ENCODE peak calls at places on chromosome 16, in six cellular contexts. B, V, E, F, Y and J are unnamed samples.

GRCh38 chr16:15493416-15494181 is 59.2 kb downstream of the BMERB1 start:
- DNase-seq in B (no peak), V (no peak), E (no peak), F (no peak), Y (no peak), J (no peak)

GRCh38 chr16:77834600-77834963 is 46.2 kb downstream of the VAT1L start:
- DNase-seq in B (no peak), V (no peak), E (no peak), F (no peak), Y (no peak), J (no peak)

GRCh38 chr16:84423416-84423837 is 55.1 kb downstream of the ATP2C2 start:
- DNase-seq in B (no peak), V (peak; percentile 72), E (no peak), F (peak; percentile 35), Y (no peak), J (no peak)

GRCh38 chr16:2511128-2511785 is 2.5 kb upstream of the ATP6V0C start:
- DNase-seq in B (peak; percentile 92), V (no peak), E (peak; percentile 40), F (no peak), Y (peak; percentile 80), J (no peak)

GRCh38 chr16:78562650-78563049 is 463.2 kb downstream of the WWOX start:
- DNase-seq in B (no peak), V (no peak), E (no peak), F (no peak), Y (no peak), J (no peak)

GRCh38 chr16:89921699-89922476 is 1.3 kb upstream of the TUBB3 start:
- DNase-seq in B (peak; percentile 93), V (no peak), E (peak; percentile 62), F (no peak), Y (peak; percentile 89), J (peak; percentile 55)

GRCh38 chr16:20899503-20900298 is 457 bp downstream of the DCUN1D3 start:
- DNase-seq in B (no peak), V (peak; percentile 29), E (no peak), F (no peak), Y (peak; percentile 51), J (no peak)

GRCh38 chr16:88063201-88063773 is 112.1 kb downstream of the BANP start:
- DNase-seq in B (peak; percentile 85), V (no peak), E (no peak), F (no peak), Y (peak; percentile 70), J (no peak)

GRCh38 chr16:88810166-88810867 is 1.4 kb downstream of the APRT start:
- DNase-seq in B (peak; percentile 76), V (no peak), E (no peak), F (peak; percentile 58), Y (no peak), J (peak; percentile 72)

GRCh38 chr16:57837305-57838125 is 35.2 kb upstream of the KIFC3 start:
- DNase-seq in B (no peak), V (no peak), E (no peak), F (no peak), Y (no peak), J (no peak)

GRCh38 chr16:56041556-56042140 is 149.6 kb upstream of the GNAO1 start:
- DNase-seq in B (peak; percentile 43), V (peak; percentile 19), E (peak; percentile 76), F (peak; percentile 3), Y (no peak), J (peak; percentile 41)

GRCh38 chr16:85309656-85310587 is 197.7 kb upstream of the CIBAR2 start:
- DNase-seq in B (peak; percentile 81), V (no peak), E (peak; percentile 74), F (no peak), Y (peak; percentile 69), J (peak; percentile 30)

GRCh38 chr16:49596119-49596518 is 222.5 kb downstream of the C16orf78 start:
- DNase-seq in B (no peak), V (no peak), E (peak; percentile 64), F (no peak), Y (no peak), J (no peak)

GRCh38 chr16:721765-722481 is 977 bp downstream of the ANTKMT start:
- DNase-seq in B (no peak), V (no peak), E (no peak), F (no peak), Y (no peak), J (no peak)

GRCh38 chr16:12228607-12229499 is 252.3 kb downstream of the SNX29 start:
- DNase-seq in B (peak; percentile 81), V (peak; percentile 98), E (peak; percentile 74), F (peak; percentile 33), Y (peak; percentile 65), J (peak; percentile 31)

GRCh38 chr16:12458591-12459400 is 344.9 kb downstream of the CPPED1 start:
- DNase-seq in B (peak; percentile 74), V (peak; percentile 12), E (no peak), F (no peak), Y (peak; percentile 61), J (peak; percentile 41)

GRCh38 chr16:31201511-31202401 is 804 bp downstream of the PYCARD start:
- DNase-seq in B (peak; percentile 78), V (peak; percentile 82), E (peak; percentile 20), F (no peak), Y (peak; percentile 64), J (peak; percentile 47)

GRCh38 chr16:81937305-81938038 is 73.8 kb downstream of the SDR42E1 start:
- DNase-seq in B (no peak), V (no peak), E (no peak), F (no peak), Y (no peak), J (no peak)

GRCh38 chr16:73339821-73340220 is 291.9 kb upstream of the ZFHX3 start:
- DNase-seq in B (no peak), V (no peak), E (no peak), F (no peak), Y (no peak), J (no peak)

GRCh38 chr16:56866955-56867830 is 2.2 kb downstream of the SLC12A3 start:
- DNase-seq in B (peak; percentile 42), V (peak; percentile 63), E (peak; percentile 75), F (peak; percentile 43), Y (no peak), J (peak; percentile 48)

GRCh38 chr16:17723735-17724134 is 253.0 kb upstream of the XYLT1 start:
- DNase-seq in B (no peak), V (no peak), E (no peak), F (no peak), Y (no peak), J (no peak)

GRCh38 chr16:84277244-84277823 is 17.3 kb upstream of the WFDC1 start:
- DNase-seq in B (peak; percentile 89), V (peak; percentile 58), E (peak; percentile 84), F (peak; percentile 51), Y (peak; percentile 82), J (peak; percentile 77)

GRCh38 chr16:11585460-11586374 is 1.0 kb downstream of the LITAF start:
- DNase-seq in B (peak; percentile 66), V (no peak), E (no peak), F (no peak), Y (no peak), J (peak; percentile 51)

GRCh38 chr16:29868396-29868795 is 5.4 kb upstream of the CDIPT start:
- DNase-seq in B (no peak), V (no peak), E (no peak), F (no peak), Y (no peak), J (no peak)

GRCh38 chr16:57498031-57498430 is 11.7 kb upstream of the DOK4 start:
- DNase-seq in B (peak; percentile 13), V (no peak), E (no peak), F (no peak), Y (no peak), J (no peak)